ENCODE peak calls at places on chromosome 5, in nine cellular contexts. One of them, this sample, is unnamed.

GRCh38 chr5:13731229-13731628 is 213.3 kb downstream of the DNAH5 start:
- DNase-seq in GM23338: no peak
- DNase-seq in prostate gland: peak; percentile 16
- DNase-seq in breast epithelium: no peak
- DNase-seq in upper lobe of left lung: no peak
- DNase-seq in suprapubic skin: no peak
- DNase-seq in HCT116: no peak
- DNase-seq in transverse colon: no peak
- DNase-seq in K562: no peak
- DNase-seq in this sample: no peak

GRCh38 chr5:148488757-148489156 is 105.0 kb downstream of the FBXO38 start:
- DNase-seq in GM23338: no peak
- DNase-seq in prostate gland: no peak
- DNase-seq in breast epithelium: no peak
- DNase-seq in upper lobe of left lung: no peak
- DNase-seq in suprapubic skin: no peak
- DNase-seq in HCT116: no peak
- DNase-seq in transverse colon: no peak
- DNase-seq in K562: no peak
- DNase-seq in this sample: no peak

GRCh38 chr5:150574818-150575537 is 65.5 kb upstream of the SYNPO start:
- DNase-seq in GM23338: no peak
- DNase-seq in prostate gland: no peak
- DNase-seq in breast epithelium: peak; percentile 41
- DNase-seq in upper lobe of left lung: peak; percentile 79
- DNase-seq in suprapubic skin: no peak
- DNase-seq in HCT116: no peak
- DNase-seq in transverse colon: no peak
- DNase-seq in K562: no peak
- DNase-seq in this sample: no peak

GRCh38 chr5:607541-608285 is 4.4 kb upstream of the CEP72 start:
- DNase-seq in GM23338: no peak
- DNase-seq in prostate gland: no peak
- DNase-seq in breast epithelium: no peak
- DNase-seq in upper lobe of left lung: peak; percentile 79
- DNase-seq in suprapubic skin: peak; percentile 73
- DNase-seq in HCT116: no peak
- DNase-seq in transverse colon: peak; percentile 31
- DNase-seq in K562: no peak
- DNase-seq in this sample: peak; percentile 48

GRCh38 chr5:141928051-141928450 is 4.4 kb downstream of the DELE1 start:
- DNase-seq in GM23338: no peak
- DNase-seq in prostate gland: no peak
- DNase-seq in breast epithelium: no peak
- DNase-seq in upper lobe of left lung: no peak
- DNase-seq in suprapubic skin: no peak
- DNase-seq in HCT116: no peak
- DNase-seq in transverse colon: no peak
- DNase-seq in K562: no peak
- DNase-seq in this sample: no peak

GRCh38 chr5:10352404-10353240 is 873 bp upstream of the MARCHF6 start:
- DNase-seq in GM23338: peak; percentile 64
- DNase-seq in prostate gland: no peak
- DNase-seq in breast epithelium: no peak
- DNase-seq in upper lobe of left lung: no peak
- DNase-seq in suprapubic skin: no peak
- DNase-seq in HCT116: no peak
- DNase-seq in transverse colon: no peak
- DNase-seq in K562: no peak
- DNase-seq in this sample: no peak

GRCh38 chr5:134097221-134097620 is 17.3 kb upstream of the TCF7 start:
- DNase-seq in GM23338: no peak
- DNase-seq in prostate gland: no peak
- DNase-seq in breast epithelium: no peak
- DNase-seq in upper lobe of left lung: no peak
- DNase-seq in suprapubic skin: no peak
- DNase-seq in HCT116: no peak
- DNase-seq in transverse colon: no peak
- DNase-seq in K562: no peak
- DNase-seq in this sample: no peak

GRCh38 chr5:113435571-113435970 is 782 bp upstream of the TSSK1B start:
- DNase-seq in GM23338: no peak
- DNase-seq in prostate gland: no peak
- DNase-seq in breast epithelium: no peak
- DNase-seq in upper lobe of left lung: peak; percentile 25
- DNase-seq in suprapubic skin: no peak
- DNase-seq in HCT116: no peak
- DNase-seq in transverse colon: no peak
- DNase-seq in K562: no peak
- DNase-seq in this sample: no peak

GRCh38 chr5:137613554-137614265 is 114.6 kb upstream of the SPOCK1 start:
- DNase-seq in GM23338: no peak
- DNase-seq in prostate gland: no peak
- DNase-seq in breast epithelium: no peak
- DNase-seq in upper lobe of left lung: no peak
- DNase-seq in suprapubic skin: no peak
- DNase-seq in HCT116: no peak
- DNase-seq in transverse colon: no peak
- DNase-seq in K562: no peak
- DNase-seq in this sample: no peak

GRCh38 chr5:129541648-129542251 is 81.7 kb downstream of the ADAMTS19 start:
- DNase-seq in GM23338: peak; percentile 13
- DNase-seq in prostate gland: no peak
- DNase-seq in breast epithelium: no peak
- DNase-seq in upper lobe of left lung: no peak
- DNase-seq in suprapubic skin: no peak
- DNase-seq in HCT116: peak; percentile 48
- DNase-seq in transverse colon: no peak
- DNase-seq in K562: peak; percentile 12
- DNase-seq in this sample: no peak

GRCh38 chr5:169861934-169862333 is 118.4 kb downstream of the INSYN2B start:
- DNase-seq in GM23338: no peak
- DNase-seq in prostate gland: no peak
- DNase-seq in breast epithelium: no peak
- DNase-seq in upper lobe of left lung: no peak
- DNase-seq in suprapubic skin: no peak
- DNase-seq in HCT116: no peak
- DNase-seq in transverse colon: no peak
- DNase-seq in K562: no peak
- DNase-seq in this sample: no peak

GRCh38 chr5:139670369-139671095 is 22.4 kb downstream of the CXXC5 start:
- DNase-seq in GM23338: no peak
- DNase-seq in prostate gland: no peak
- DNase-seq in breast epithelium: no peak
- DNase-seq in upper lobe of left lung: no peak
- DNase-seq in suprapubic skin: no peak
- DNase-seq in HCT116: no peak
- DNase-seq in transverse colon: peak; percentile 76
- DNase-seq in K562: no peak
- DNase-seq in this sample: no peak

GRCh38 chr5:139669681-139670368 is 21.7 kb downstream of the CXXC5 start:
- DNase-seq in GM23338: no peak
- DNase-seq in prostate gland: no peak
- DNase-seq in breast epithelium: no peak
- DNase-seq in upper lobe of left lung: peak; percentile 83
- DNase-seq in suprapubic skin: no peak
- DNase-seq in HCT116: no peak
- DNase-seq in transverse colon: peak; percentile 63
- DNase-seq in K562: peak; percentile 93
- DNase-seq in this sample: peak; percentile 37

GRCh38 chr5:139668064-139668880 is 20.1 kb downstream of the CXXC5 start:
- DNase-seq in GM23338: peak; percentile 82
- DNase-seq in prostate gland: no peak
- DNase-seq in breast epithelium: no peak
- DNase-seq in upper lobe of left lung: peak; percentile 92
- DNase-seq in suprapubic skin: no peak
- DNase-seq in HCT116: no peak
- DNase-seq in transverse colon: no peak
- DNase-seq in K562: peak; percentile 57
- DNase-seq in this sample: peak; percentile 49

GRCh38 chr5:139667730-139668063 is 19.5 kb downstream of the CXXC5 start:
- DNase-seq in GM23338: no peak
- DNase-seq in prostate gland: no peak
- DNase-seq in breast epithelium: no peak
- DNase-seq in upper lobe of left lung: no peak
- DNase-seq in suprapubic skin: no peak
- DNase-seq in HCT116: no peak
- DNase-seq in transverse colon: no peak
- DNase-seq in K562: no peak
- DNase-seq in this sample: no peak

DNA sequence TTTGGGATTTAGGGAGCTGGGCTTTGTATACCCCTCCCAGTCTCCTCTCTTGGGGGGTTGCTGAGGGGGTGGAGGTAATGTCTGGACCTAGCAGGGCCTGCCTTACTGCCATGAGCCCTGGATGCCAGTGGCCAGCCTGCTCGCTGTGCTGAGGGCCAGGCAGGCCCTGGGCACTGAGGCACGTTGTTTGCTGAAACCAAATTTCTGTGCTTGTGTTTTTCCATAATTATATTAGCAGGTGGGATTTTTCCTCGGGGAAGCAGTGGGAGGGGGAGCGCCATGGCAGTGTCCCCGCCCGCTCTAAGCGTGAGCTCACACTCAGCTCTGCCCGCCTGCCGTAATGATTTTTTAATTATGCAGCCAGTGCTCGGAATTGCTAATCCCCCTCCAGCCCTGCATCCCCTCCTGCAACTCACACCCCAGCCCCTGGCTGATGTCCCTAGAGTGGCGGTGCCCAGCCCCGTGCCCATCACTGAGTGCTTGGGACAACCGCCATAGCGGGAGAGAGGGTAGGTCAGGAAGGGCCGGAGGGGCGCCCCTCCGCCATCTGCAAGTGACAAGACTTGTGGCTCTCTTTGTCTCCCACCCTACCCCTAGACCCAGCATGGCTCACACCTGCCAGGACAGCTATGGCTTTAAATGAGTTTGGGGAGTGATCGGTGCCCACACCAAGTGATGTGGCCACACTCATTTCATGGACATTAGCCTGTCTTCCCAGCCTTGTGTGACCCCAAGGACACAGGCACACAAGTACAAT is 21.0 kb downstream of the CXXC5 start:
- DNase-seq in GM23338: no peak
- DNase-seq in prostate gland: no peak
- DNase-seq in breast epithelium: no peak
- DNase-seq in upper lobe of left lung: peak; percentile 47
- DNase-seq in suprapubic skin: no peak
- DNase-seq in HCT116: no peak
- DNase-seq in transverse colon: no peak
- DNase-seq in K562: no peak
- DNase-seq in this sample: no peak
- H3K27ac ChIP-seq in GM23338: no peak overlapping the region
- H3K27ac ChIP-seq in prostate gland: peak overlapping the region; percentile 85
- H3K27ac ChIP-seq in breast epithelium: peak overlapping the region; percentile 97
- H3K27ac ChIP-seq in upper lobe of left lung: peak overlapping the region; percentile 83
- H3K27ac ChIP-seq in suprapubic skin: peak overlapping the region; percentile 91
- H3K27ac ChIP-seq in HCT116: peak overlapping the region; percentile 79
- H3K27ac ChIP-seq in transverse colon: peak overlapping the region; percentile 78
- H3K27ac ChIP-seq in K562: peak overlapping the region; percentile 95
- H3K27ac ChIP-seq in this sample: peak overlapping the region; percentile 90

GRCh38 chr5:52799983-52800393 is 12.3 kb downstream of the ITGA1 start:
- DNase-seq in GM23338: peak; percentile 93
- DNase-seq in prostate gland: peak; percentile 93
- DNase-seq in breast epithelium: peak; percentile 88
- DNase-seq in upper lobe of left lung: peak; percentile 100
- DNase-seq in suprapubic skin: peak; percentile 94
- DNase-seq in HCT116: peak; percentile 83
- DNase-seq in transverse colon: peak; percentile 96
- DNase-seq in K562: peak; percentile 96
- DNase-seq in this sample: peak; percentile 96

GRCh38 chr5:52801329-52801728 is 13.6 kb downstream of the ITGA1 start:
- DNase-seq in GM23338: peak; percentile 31
- DNase-seq in prostate gland: no peak
- DNase-seq in breast epithelium: no peak
- DNase-seq in upper lobe of left lung: no peak
- DNase-seq in suprapubic skin: no peak
- DNase-seq in HCT116: no peak
- DNase-seq in transverse colon: no peak
- DNase-seq in K562: no peak
- DNase-seq in this sample: no peak

GRCh38 chr5:52798952-52799351 is 11.2 kb downstream of the ITGA1 start:
- DNase-seq in GM23338: no peak
- DNase-seq in prostate gland: no peak
- DNase-seq in breast epithelium: no peak
- DNase-seq in upper lobe of left lung: no peak
- DNase-seq in suprapubic skin: no peak
- DNase-seq in HCT116: no peak
- DNase-seq in transverse colon: no peak
- DNase-seq in K562: no peak
- DNase-seq in this sample: no peak

GRCh38 chr5:52799358-52799982 is 11.8 kb downstream of the ITGA1 start:
- DNase-seq in GM23338: peak; percentile 91
- DNase-seq in prostate gland: peak; percentile 18
- DNase-seq in breast epithelium: no peak
- DNase-seq in upper lobe of left lung: no peak
- DNase-seq in suprapubic skin: no peak
- DNase-seq in HCT116: no peak
- DNase-seq in transverse colon: peak; percentile 42
- DNase-seq in K562: peak; percentile 27
- DNase-seq in this sample: peak; percentile 38

GRCh38 chr5:52800394-52801213 is 12.9 kb downstream of the ITGA1 start:
- DNase-seq in GM23338: peak; percentile 66
- DNase-seq in prostate gland: peak; percentile 55
- DNase-seq in breast epithelium: peak; percentile 57
- DNase-seq in upper lobe of left lung: peak; percentile 82
- DNase-seq in suprapubic skin: peak; percentile 83
- DNase-seq in HCT116: no peak
- DNase-seq in transverse colon: peak; percentile 73
- DNase-seq in K562: peak; percentile 51
- DNase-seq in this sample: peak; percentile 73
- TF ChIP-seq POLR2AphosphoS5 in GM23338: no peak
- TF ChIP-seq POLR2AphosphoS5 in prostate gland: peak; percentile 25
- TF ChIP-seq POLR2AphosphoS5 in breast epithelium: peak; percentile 13
- TF ChIP-seq POLR2AphosphoS5 in upper lobe of left lung: peak; percentile 74
- TF ChIP-seq POLR2AphosphoS5 in suprapubic skin: no peak
- TF ChIP-seq POLR2AphosphoS5 in HCT116: peak; percentile 39
- TF ChIP-seq POLR2AphosphoS5 in transverse colon: peak; percentile 68
- TF ChIP-seq POLR2AphosphoS5 in K562: peak; percentile 15
- TF ChIP-seq POLR2AphosphoS5 in this sample: peak; percentile 81

GRCh38 chr5:7464182-7464581 is 68.2 kb downstream of the ADCY2 start:
- DNase-seq in GM23338: no peak
- DNase-seq in prostate gland: no peak
- DNase-seq in breast epithelium: no peak
- DNase-seq in upper lobe of left lung: no peak
- DNase-seq in suprapubic skin: no peak
- DNase-seq in HCT116: no peak
- DNase-seq in transverse colon: no peak
- DNase-seq in K562: no peak
- DNase-seq in this sample: no peak
- TF ChIP-seq CTCF in GM23338: peak; percentile 67
- TF ChIP-seq CTCF in prostate gland: no peak
- TF ChIP-seq CTCF in breast epithelium: no peak
- TF ChIP-seq CTCF in upper lobe of left lung: no peak
- TF ChIP-seq CTCF in suprapubic skin: no peak
- TF ChIP-seq CTCF in HCT116: no peak
- TF ChIP-seq CTCF in transverse colon: no peak
- TF ChIP-seq CTCF in K562: no peak
- TF ChIP-seq CTCF in this sample: no peak

DNA sequence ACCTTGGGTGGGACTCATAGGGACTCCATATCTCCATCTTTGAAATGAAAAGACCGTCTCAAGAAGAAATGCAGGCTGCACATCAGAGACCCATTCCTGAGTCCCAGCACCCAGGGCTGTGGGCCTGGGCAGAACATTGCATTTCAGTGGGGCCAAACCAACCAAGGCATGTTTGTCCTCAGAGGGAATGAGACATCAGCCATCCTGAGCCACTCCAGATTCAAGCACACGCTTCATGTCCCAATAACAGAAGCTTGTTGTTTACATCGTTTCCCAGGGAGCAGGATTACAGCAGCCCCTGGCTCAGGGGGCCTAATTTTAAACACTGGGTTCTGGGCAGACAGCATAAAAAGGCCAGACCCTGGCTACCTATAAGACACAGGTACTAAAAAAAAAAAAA is 24.3 kb downstream of the DUSP1 start:
- DNase-seq in GM23338: no peak
- DNase-seq in prostate gland: no peak
- DNase-seq in breast epithelium: no peak
- DNase-seq in upper lobe of left lung: no peak
- DNase-seq in suprapubic skin: no peak
- DNase-seq in HCT116: no peak
- DNase-seq in transverse colon: no peak
- DNase-seq in K562: no peak
- DNase-seq in this sample: no peak
- H3K27ac ChIP-seq in GM23338: no peak overlapping the region
- H3K27ac ChIP-seq in prostate gland: no peak overlapping the region
- H3K27ac ChIP-seq in breast epithelium: no peak overlapping the region
- H3K27ac ChIP-seq in upper lobe of left lung: no peak overlapping the region
- H3K27ac ChIP-seq in suprapubic skin: peak overlapping the region; percentile 6
- H3K27ac ChIP-seq in HCT116: no peak overlapping the region
- H3K27ac ChIP-seq in transverse colon: peak overlapping the region; percentile 57
- H3K27ac ChIP-seq in K562: no peak overlapping the region
- H3K27ac ChIP-seq in this sample: peak overlapping the region; percentile 73

This sample was measured in stomach.